ENCODE peak calls at places on chromosomes 3 and 15, in six cellular contexts. E is IMR-90, U is heart left ventricle, J is uterus, Y is A549, V is transverse colon. B is an unnamed sample.

GRCh38 chr15:77059761-77060345 is 11.1 kb downstream of the TSPAN3 start:
- DNase-seq in E (peak), U (no peak), J (no peak), Y (no peak), V (no peak), B (no peak)

GRCh38 chr3:61081554-61081953 is 169.7 kb downstream of the FHIT start:
- DNase-seq in E (no peak), U (no peak), J (no peak), Y (no peak), V (no peak), B (no peak)

GRCh38 chr15:48806151-48806550 is 4.7 kb downstream of the CEP152 start:
- DNase-seq in E (peak), U (peak), J (no peak), Y (no peak), V (no peak), B (no peak)

GRCh38 chr3:131386429-131386926 is 4.9 kb downstream of the NUDT16 start:
- DNase-seq in E (no peak), U (peak), J (no peak), Y (no peak), V (peak), B (no peak)

GRCh38 chr15:65334586-65335231 is 30.2 kb downstream of the RNU5B-1 start:
- DNase-seq in E (no peak), U (no peak), J (no peak), Y (no peak), V (no peak), B (no peak)

GRCh38 chr15:41332788-41333527 is at the start of gene NUSAP1:
- DNase-seq in E (no peak), U (no peak), J (no peak), Y (peak), V (no peak), B (no peak)

GRCh38 chr3:123716421-123716820 is 131.6 kb upstream of the HACD2 start:
- DNase-seq in E (no peak), U (no peak), J (no peak), Y (no peak), V (no peak), B (no peak)

GRCh38 chr15:91710072-91710471 is 143.4 kb upstream of the SLCO3A1 start:
- DNase-seq in E (no peak), U (no peak), J (no peak), Y (no peak), V (no peak), B (no peak)

GRCh38 chr3:85576091-85576690 is 617.4 kb downstream of the CADM2 start:
- DNase-seq in E (peak), U (peak), J (peak), Y (peak), V (peak), B (no peak)

GRCh38 chr3:113557374-113557773 is 25.0 kb downstream of the SIDT1 start:
- DNase-seq in E (peak), U (no peak), J (no peak), Y (peak), V (no peak), B (no peak)

GRCh38 chr3:195612075-195612800 is 28.5 kb upstream of the APOD start:
- DNase-seq in E (no peak), U (no peak), J (peak), Y (no peak), V (peak), B (no peak)

GRCh38 chr3:186321746-186322145 is 40.3 kb downstream of the DGKG start:
- DNase-seq in E (no peak), U (no peak), J (no peak), Y (no peak), V (no peak), B (no peak)

GRCh38 chr15:57138260-57138895 is 219.9 kb downstream of the TCF12 start:
- DNase-seq in E (peak), U (no peak), J (no peak), Y (peak), V (peak), B (no peak)

GRCh38 chr15:46848704-46849103 is 868.6 kb upstream of the SEMA6D start:
- DNase-seq in E (peak), U (no peak), J (no peak), Y (no peak), V (no peak), B (no peak)

GRCh38 chr3:96631050-96631449 is 183.3 kb upstream of the EPHA6 start:
- DNase-seq in E (no peak), U (no peak), J (no peak), Y (no peak), V (no peak), B (no peak)

GRCh38 chr3:124084398-124084881 is 92.5 kb upstream of the ROPN1 start:
- DNase-seq in E (peak), U (no peak), J (no peak), Y (no peak), V (no peak), B (no peak)

GRCh38 chr3:104452697-104453096 is 914.0 kb upstream of the ALCAM start:
- DNase-seq in E (no peak), U (no peak), J (no peak), Y (no peak), V (no peak), B (no peak)

GRCh38 chr3:193010191-193010590 is 92.5 kb upstream of the MB21D2 start:
- DNase-seq in E (no peak), U (peak), J (no peak), Y (no peak), V (no peak), B (no peak)

GRCh38 chr3:32257641-32258438 is 19.4 kb downstream of the CMTM8 start:
- DNase-seq in E (no peak), U (no peak), J (no peak), Y (no peak), V (no peak), B (no peak)

GRCh38 chr3:170346481-170347125 is 10.9 kb upstream of the SKIL start:
- DNase-seq in E (peak), U (no peak), J (no peak), Y (peak), V (no peak), B (no peak)

GRCh38 chr3:171461087-171461917 is 1.1 kb upstream of the TNIK start:
- DNase-seq in E (peak), U (peak), J (no peak), Y (peak), V (peak), B (no peak)

GRCh38 chr15:56963719-56964118 is 45.3 kb downstream of the TCF12 start:
- DNase-seq in E (no peak), U (no peak), J (no peak), Y (no peak), V (no peak), B (no peak)

GRCh38 chr15:53158995-53159394 is 368.9 kb upstream of the ONECUT1 start:
- DNase-seq in E (no peak), U (no peak), J (no peak), Y (no peak), V (no peak), B (no peak)

GRCh38 chr15:74208901-74209559 is 6.4 kb upstream of the STRA6 start:
- DNase-seq in E (peak), U (no peak), J (no peak), Y (no peak), V (no peak), B (no peak)

GRCh38 chr3:20396335-20396734 is 210.3 kb upstream of the SGO1 start:
- DNase-seq in E (no peak), U (no peak), J (no peak), Y (no peak), V (no peak), B (no peak)

GRCh38 chr15:65619636-65620290 is 2.0 kb upstream of the SLC24A1 start:
- DNase-seq in E (no peak), U (no peak), J (no peak), Y (no peak), V (no peak), B (no peak)

GRCh38 chr3:141241248-141242034 is 9.8 kb downstream of the PXYLP1 start:
- DNase-seq in E (no peak), U (peak), J (peak), Y (no peak), V (no peak), B (no peak)

GRCh38 chr3:139561959-139562676 is 22.6 kb upstream of the RBP1 start:
- DNase-seq in E (peak), U (peak), J (no peak), Y (peak), V (peak), B (peak)

GRCh38 chr3:188468672-188469071 is 314.7 kb downstream of the LPP start:
- DNase-seq in E (no peak), U (no peak), J (peak), Y (no peak), V (peak), B (peak)

GRCh38 chr3:89049119-89049518 is 58.3 kb upstream of the EPHA3 start:
- DNase-seq in E (peak), U (no peak), J (no peak), Y (no peak), V (no peak), B (no peak)

GRCh38 chr3:16474920-16475319 is 38.6 kb downstream of the RFTN1 start:
- DNase-seq in E (peak), U (no peak), J (no peak), Y (no peak), V (no peak), B (no peak)

GRCh38 chr3:159480046-159480445 is 508.6 kb upstream of the IL12A start:
- DNase-seq in E (no peak), U (no peak), J (no peak), Y (no peak), V (no peak), B (no peak)

GRCh38 chr15:40523611-40524010 is 41.2 kb downstream of the CCDC32 start:
- DNase-seq in E (no peak), U (no peak), J (no peak), Y (no peak), V (no peak), B (no peak)

GRCh38 chr3:128222771-128223386 is 69.6 kb downstream of the EEFSEC start:
- DNase-seq in E (peak), U (no peak), J (no peak), Y (no peak), V (no peak), B (no peak)

DNA sequence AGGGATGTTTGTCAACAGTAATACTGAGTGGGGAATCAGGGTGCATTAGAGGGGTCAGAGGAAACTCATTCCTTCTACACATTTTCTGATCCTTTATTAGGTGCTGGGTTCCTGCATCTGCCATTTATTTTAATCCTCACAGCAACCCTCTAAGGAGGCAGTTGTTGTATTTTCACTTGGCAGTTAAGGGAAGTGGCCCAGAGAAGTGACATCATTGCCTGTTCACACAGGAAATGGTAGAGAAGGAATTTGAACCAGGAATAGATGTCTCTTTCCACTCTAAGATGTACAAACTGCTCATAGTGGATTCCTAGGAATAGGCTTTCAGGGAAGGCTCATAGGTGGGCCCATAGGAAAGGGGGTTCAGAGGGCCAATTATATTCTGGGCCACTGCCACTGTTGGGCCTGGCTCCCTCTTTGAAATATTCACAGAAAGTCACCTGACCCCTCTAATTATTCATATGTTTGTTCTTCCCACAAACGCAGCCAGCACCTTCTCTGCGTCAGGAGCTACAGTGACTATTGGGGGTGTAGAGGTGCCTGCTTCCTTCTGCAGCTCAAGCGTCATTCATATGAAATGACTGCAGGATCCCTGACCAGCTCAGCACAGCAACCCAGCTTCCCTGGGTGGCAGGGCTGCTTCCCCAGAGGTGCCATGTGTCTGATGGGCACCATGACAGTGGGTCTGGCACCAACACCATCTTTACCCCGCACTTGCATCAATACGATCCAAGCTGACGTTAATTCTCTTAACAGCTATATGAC is 163.9 kb upstream of the SMAD3 start:
- DNase-seq in E (peak), U (peak), J (no peak), Y (no peak), V (no peak), B (no peak)
- TF ChIP-seq POLR2A in E (no peak), U (no peak), J (no peak), Y (no peak), V (no peak), B (no peak)

DNA sequence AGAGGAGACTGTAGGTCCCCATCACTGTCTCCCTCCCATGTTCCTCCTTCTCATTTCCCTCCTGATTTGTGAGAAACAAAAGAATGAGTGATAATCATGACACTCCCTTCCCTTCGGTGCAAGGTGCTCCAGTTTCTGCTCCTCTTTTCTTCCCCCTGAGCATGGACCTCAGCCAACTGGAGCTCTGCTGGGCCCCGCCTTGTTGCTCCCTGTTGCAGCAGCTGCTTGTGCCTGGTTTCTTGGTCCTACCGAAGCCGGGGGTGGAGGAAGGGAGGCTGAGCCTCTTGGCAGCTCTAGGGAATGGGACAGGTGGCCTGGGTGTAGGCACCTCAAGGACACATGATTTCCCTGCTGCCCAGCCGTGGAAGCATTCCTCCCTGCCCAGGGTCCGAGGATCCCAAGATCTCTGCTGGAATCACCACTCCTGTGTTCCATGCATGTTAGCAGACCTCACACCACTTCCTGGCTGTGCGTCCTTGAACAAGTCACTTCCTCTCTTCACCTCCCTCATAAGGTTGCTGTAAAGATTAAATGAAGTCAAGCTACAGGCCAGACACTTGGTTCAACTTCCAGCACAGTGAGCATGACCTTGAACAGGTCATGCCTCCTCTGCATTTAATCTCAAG is 131.6 kb upstream of the ABHD17C start:
- DNase-seq in E (no peak), U (no peak), J (no peak), Y (no peak), V (no peak), B (no peak)
- TF ChIP-seq POLR2A in E (no peak), U (no peak), J (no peak), Y (no peak), V (no peak), B (no peak)

DNA sequence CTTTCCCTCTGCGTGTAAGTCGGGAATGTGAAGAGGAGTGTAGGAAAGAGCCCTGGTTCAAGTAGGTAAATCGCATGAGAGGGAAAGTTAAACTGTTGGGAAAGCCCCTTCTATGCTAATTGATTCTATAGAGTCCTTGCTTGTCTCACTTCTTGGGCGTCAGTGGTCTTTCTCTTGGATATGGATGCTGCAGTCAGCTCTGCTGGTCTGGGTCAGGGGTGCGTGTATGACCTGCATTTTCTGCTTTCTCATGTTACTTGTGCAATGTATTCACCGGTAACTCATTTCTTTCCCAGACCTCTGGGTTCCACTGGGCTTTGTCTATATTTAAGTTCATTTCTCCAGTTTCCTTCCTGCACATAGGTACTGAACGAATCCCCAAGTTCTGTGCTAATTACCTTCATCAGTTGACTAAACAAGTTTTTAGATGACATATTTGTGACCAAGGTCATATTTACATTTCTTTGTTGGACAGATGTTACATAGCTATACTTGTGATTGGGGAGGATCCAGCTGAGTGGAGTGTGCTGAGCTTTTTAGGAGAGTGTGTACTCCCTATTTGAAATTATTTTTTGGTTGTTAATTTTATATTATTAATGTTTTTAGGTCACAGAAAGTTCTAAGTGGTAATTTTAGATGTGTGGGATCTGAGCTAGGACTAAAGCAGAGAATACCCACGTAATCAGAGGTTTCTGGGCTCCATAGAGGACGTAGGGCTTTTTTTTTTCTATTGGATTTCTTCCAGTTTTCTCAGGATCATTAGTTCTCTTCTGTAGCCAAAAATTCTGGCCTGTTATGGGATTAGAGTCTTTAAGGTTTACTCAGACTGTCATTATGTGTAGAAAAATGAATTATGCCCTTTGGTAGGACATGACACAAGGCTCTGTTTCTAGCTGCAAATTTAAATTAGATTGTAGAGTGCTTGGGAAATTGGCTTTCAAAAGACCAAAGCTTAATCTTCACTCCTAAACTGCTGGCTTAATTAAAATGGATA is 1.6 kb downstream of the SETD5 start:
- DNase-seq in E (peak), U (no peak), J (no peak), Y (no peak), V (no peak), B (peak)
- TF ChIP-seq POLR2A in E (peak), U (no peak), J (no peak), Y (no peak), V (no peak), B (no peak)

GRCh38 chr3:50568947-50569749 is at the start of gene HEMK1:
- DNase-seq in E (peak), U (peak), J (peak), Y (peak), V (peak), B (peak)
- TF ChIP-seq POLR2A in E (peak), U (peak), J (peak), Y (peak), V (peak), B (peak)

DNA sequence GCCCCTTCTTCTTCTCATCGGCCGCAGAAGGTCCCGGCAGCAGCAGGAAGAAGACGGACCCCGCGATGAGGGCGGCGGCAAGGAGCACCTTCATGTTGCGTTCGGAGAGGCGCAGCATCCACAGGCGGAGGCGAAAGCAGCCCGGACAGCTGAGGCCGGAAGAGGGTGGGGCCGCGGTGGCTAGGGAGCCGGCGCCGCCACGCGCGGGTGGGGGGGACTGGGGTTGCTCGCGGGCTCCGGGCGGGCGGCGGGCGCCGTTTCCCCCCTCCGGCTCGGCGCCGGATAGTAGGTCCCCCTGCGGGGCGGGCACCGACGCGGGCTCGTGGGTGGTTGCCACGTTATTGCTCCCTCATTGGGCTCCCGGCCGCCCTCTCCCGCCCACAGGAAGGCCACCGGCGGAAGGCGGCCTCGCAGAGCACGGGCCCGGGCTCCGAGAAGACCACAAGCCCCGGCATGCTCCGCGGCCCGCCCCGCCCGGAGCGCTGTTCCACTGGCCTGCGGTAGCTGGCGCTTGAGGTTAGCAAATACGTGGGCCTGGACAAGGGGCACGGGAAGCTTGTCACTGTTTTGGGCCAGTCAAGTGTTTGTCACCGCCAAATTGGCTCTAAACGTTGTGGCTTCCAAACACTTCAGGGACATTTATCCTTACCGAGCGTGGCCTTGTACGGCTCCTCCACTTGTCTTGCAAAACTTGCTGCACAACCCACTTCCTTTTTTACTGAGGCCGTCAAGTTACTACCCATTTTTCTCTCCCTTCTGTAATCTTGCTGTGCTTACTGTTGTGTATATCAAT is at the start of gene PPIB:
- DNase-seq in E (peak), U (peak), J (peak), Y (peak), V (peak), B (peak)
- TF ChIP-seq POLR2A in E (peak), U (peak), J (peak), Y (peak), V (peak), B (peak)